ENCODE peak calls at places on chromosomes 1 and 21, in nine cellular contexts. H, G, X, V, C, Y, Z, U and R are unnamed samples.

GRCh38 chr21:42721341-42721824 is 68.0 kb downstream of the PDE9A start:
- DNase-seq in H (no peak), Z (no peak), V (no peak), C (no peak), U (peak; percentile 72), Y (peak; percentile 49), G (peak; percentile 85), X (no peak), R (no peak)

GRCh38 chr1:63547621-63548294 is 24.4 kb downstream of the EFCAB7 start:
- DNase-seq in H (no peak), V (no peak), X (no peak), G (no peak), U (no peak), Z (no peak), Y (peak; percentile 75), C (no peak), R (no peak)

GRCh38 chr1:99634971-99635624 is 10.8 kb upstream of the PALMD start:
- DNase-seq in G (no peak), H (no peak), X (no peak), Y (no peak), U (no peak), C (no peak), V (no peak), Z (no peak), R (no peak)

GRCh38 chr1:115782571-115783281 is 14.2 kb upstream of the CASQ2 start:
- DNase-seq in V (peak; percentile 47), X (no peak), H (no peak), C (no peak), U (no peak), Y (peak; percentile 32), G (no peak), Z (no peak), R (no peak)

GRCh38 chr1:215201301-215201700 is 118.8 kb downstream of the KCNK2 start:
- DNase-seq in Y (no peak), Z (no peak), U (no peak), V (no peak), X (no peak), G (no peak), C (no peak), H (no peak), R (no peak)

GRCh38 chr1:245051349-245052221 is 103.2 kb upstream of the KIF26B start:
- DNase-seq in X (no peak), Y (no peak), C (peak; percentile 90), Z (no peak), H (peak; percentile 35), U (no peak), V (peak; percentile 66), G (no peak), R (peak; percentile 89)

GRCh38 chr1:7590426-7590790 is 180.7 kb upstream of the VAMP3 start:
- DNase-seq in X (no peak), Y (no peak), Z (no peak), C (no peak), V (no peak), U (no peak), G (peak; percentile 30), H (no peak), R (no peak)

GRCh38 chr1:29245876-29246275 is 9.6 kb downstream of the PTPRU start:
- DNase-seq in Z (no peak), V (no peak), X (no peak), H (no peak), C (no peak), G (no peak), Y (no peak), U (peak; percentile 27), R (no peak)

GRCh38 chr1:227889047-227889862 is 58.5 kb downstream of the WNT9A start:
- DNase-seq in V (no peak), Z (no peak), H (peak; percentile 18), G (peak; percentile 63), C (peak; percentile 90), Y (no peak), X (no peak), U (no peak), R (no peak)

GRCh38 chr1:68233202-68233601 is 879 bp upstream of the WLS start:
- DNase-seq in Y (no peak), X (no peak), G (no peak), V (peak; percentile 34), U (no peak), C (no peak), H (no peak), Z (no peak), R (no peak)

GRCh38 chr1:145956776-145957442 is 908 bp downstream of the LIX1L start:
- DNase-seq in Y (no peak), H (no peak), C (no peak), Z (no peak), V (no peak), G (peak; percentile 84), X (no peak), U (no peak), R (no peak)

GRCh38 chr21:42666023-42666747 is 12.8 kb downstream of the PDE9A start:
- DNase-seq in G (peak; percentile 87), X (no peak), H (no peak), V (peak; percentile 47), Z (no peak), U (peak; percentile 33), Y (no peak), C (peak; percentile 92), R (no peak)

GRCh38 chr21:41626038-41626437 is 118.1 kb upstream of the TMPRSS2 start:
- DNase-seq in H (no peak), U (no peak), V (no peak), G (no peak), X (no peak), C (no peak), Y (no peak), Z (no peak), R (no peak)

GRCh38 chr21:37984416-37984815 is 68.2 kb upstream of the KCNJ6 start:
- DNase-seq in U (no peak), V (no peak), G (no peak), H (no peak), Y (no peak), X (no peak), Z (no peak), C (no peak), R (no peak)

GRCh38 chr1:242129103-242129502 is 130.2 kb upstream of the MAP1LC3C start:
- DNase-seq in V (peak; percentile 74), Z (no peak), X (no peak), H (no peak), G (no peak), Y (no peak), C (peak; percentile 14), U (no peak), R (no peak)

GRCh38 chr1:201694615-201695335 is 134.2 kb upstream of the IPO9 start:
- DNase-seq in C (no peak), Y (no peak), Z (no peak), X (no peak), G (no peak), V (no peak), U (no peak), H (no peak), R (no peak)

GRCh38 chr1:29975036-29975694 is 738.8 kb downstream of the PTPRU start:
- DNase-seq in U (no peak), G (no peak), Y (no peak), Z (no peak), X (no peak), H (no peak), V (peak; percentile 75), C (peak; percentile 42), R (no peak)

GRCh38 chr1:151982300-151983005 is 11.2 kb downstream of the S100A10 start:
- DNase-seq in H (no peak), X (no peak), Y (no peak), C (no peak), U (no peak), Z (no peak), G (no peak), V (no peak), R (no peak)
- TF ChIP-seq POLR2AphosphoS5 in H (no peak), X (no peak), Y (no peak), C (no peak), U (no peak), Z (no peak), G (no peak), V (no peak), R (no peak)

DNA sequence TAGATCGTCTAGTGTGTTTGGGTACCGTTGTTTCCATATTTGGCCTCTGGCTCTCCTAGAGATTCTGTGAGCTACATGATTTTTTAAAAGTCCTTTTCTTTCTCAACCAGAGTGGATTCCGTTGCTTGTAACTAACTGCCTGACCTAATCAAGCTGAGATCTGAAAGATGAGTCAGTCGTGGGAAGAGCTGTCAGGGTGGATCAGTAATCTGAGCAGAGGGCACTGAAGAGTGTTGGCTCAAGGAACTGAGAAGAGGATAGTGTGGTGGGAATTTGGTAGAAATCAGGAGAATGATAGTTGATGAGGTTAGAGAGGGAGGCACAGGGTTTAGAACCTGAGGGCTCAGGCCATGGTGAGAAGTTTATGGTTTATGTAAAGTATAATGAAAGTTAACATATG is 52.2 kb downstream of the TRAF5 start:
- DNase-seq in Y (no peak), C (peak; percentile 32), G (no peak), U (no peak), V (no peak), X (no peak), Z (no peak), H (no peak), R (no peak)
- TF ChIP-seq POLR2AphosphoS5 in Y (no peak), C (no peak), G (no peak), U (no peak), V (no peak), X (no peak), Z (no peak), H (no peak), R (no peak)

GRCh38 chr1:6588128-6588892 is 8.5 kb downstream of the ZBTB48 start:
- DNase-seq in V (no peak), G (no peak), Y (no peak), X (no peak), Z (no peak), U (no peak), C (no peak), H (no peak), R (peak; percentile 89)
- TF ChIP-seq POLR2AphosphoS5 in V (no peak), G (no peak), Y (no peak), X (no peak), Z (no peak), U (no peak), C (no peak), H (no peak), R (no peak)

GRCh38 chr1:19435181-19435580 is 50.2 kb downstream of the CAPZB start:
- DNase-seq in X (no peak), C (no peak), V (no peak), G (peak; percentile 79), U (no peak), H (no peak), Z (no peak), Y (peak; percentile 60), R (no peak)
- TF ChIP-seq POLR2AphosphoS5 in X (peak; percentile 40), C (no peak), V (no peak), G (peak; percentile 75), U (peak; percentile 74), H (peak; percentile 57), Z (peak; percentile 38), Y (peak; percentile 86), R (no peak)

GRCh38 chr1:59292557-59292956 is 4.3 kb upstream of the FGGY start:
- DNase-seq in G (peak; percentile 73), Y (no peak), H (peak; percentile 29), C (no peak), V (no peak), U (peak; percentile 34), X (no peak), Z (no peak), R (peak; percentile 85)
- TF ChIP-seq POLR2AphosphoS5 in G (peak; percentile 49), Y (peak; percentile 4), H (peak; percentile 72), C (no peak), V (no peak), U (peak; percentile 36), X (no peak), Z (no peak), R (peak; percentile 96)